ENCODE peak calls at places on chromosomes 3 and 15, in five cellular contexts. B is B cell, D is fibroblast of mammary gland, F is D721Med, E is fibroblast of the aortic adventitia. X is an unnamed sample.

GRCh38 chr3:60431599-60431958 is 819.7 kb downstream of the FHIT start:
- DNase-seq in B (no peak), D (peak; percentile 15), F (no peak), E (peak; percentile 23), X (peak; percentile 53)

GRCh38 chr3:96190024-96190616 is 624.3 kb upstream of the EPHA6 start:
- DNase-seq in B (no peak), D (no peak), F (no peak), E (no peak), X (no peak)

GRCh38 chr3:154176036-154176435 is 54.8 kb downstream of the ARHGEF26 start:
- DNase-seq in B (no peak), D (no peak), F (no peak), E (no peak), X (no peak)

GRCh38 chr3:74862501-74862900 is 248.0 kb upstream of the CNTN3 start:
- DNase-seq in B (no peak), D (peak; percentile 3), F (no peak), E (peak; percentile 0), X (peak; percentile 1)

GRCh38 chr15:40064231-40064894 is 25.4 kb upstream of the SRP14 start:
- DNase-seq in B (no peak), D (peak; percentile 40), F (no peak), E (no peak), X (peak; percentile 92)

GRCh38 chr3:43094381-43094780 is 11.5 kb downstream of the POMGNT2 start:
- DNase-seq in B (no peak), D (no peak), F (no peak), E (no peak), X (no peak)

GRCh38 chr3:197030379-197031314 is 1.0 kb upstream of the MELTF start:
- DNase-seq in B (peak; percentile 27), D (no peak), F (no peak), E (peak; percentile 16), X (no peak)

GRCh38 chr3:39453134-39453533 is 14.3 kb upstream of the MOBP start:
- DNase-seq in B (no peak), D (no peak), F (no peak), E (no peak), X (no peak)

GRCh38 chr3:18185624-18186023 is 239.5 kb downstream of the SATB1 start:
- DNase-seq in B (no peak), D (no peak), F (no peak), E (no peak), X (no peak)

GRCh38 chr3:10408680-10409079 is 87.8 kb upstream of the SEC13 start:
- DNase-seq in B (no peak), D (no peak), F (no peak), E (no peak), X (peak; percentile 15)

GRCh38 chr3:194271459-194272035 is 79.6 kb downstream of the CPN2 start:
- DNase-seq in B (no peak), D (peak; percentile 40), F (no peak), E (no peak), X (no peak)

GRCh38 chr3:194270627-194271458 is 80.3 kb downstream of the CPN2 start:
- DNase-seq in B (no peak), D (peak; percentile 77), F (no peak), E (no peak), X (peak; percentile 78)

GRCh38 chr3:194268659-194269487 is 82.3 kb downstream of the CPN2 start:
- DNase-seq in B (no peak), D (no peak), F (no peak), E (no peak), X (no peak)

GRCh38 chr3:194267744-194268658 is 83.1 kb downstream of the CPN2 start:
- DNase-seq in B (no peak), D (peak; percentile 97), F (no peak), E (peak; percentile 57), X (peak; percentile 16)

DNA sequence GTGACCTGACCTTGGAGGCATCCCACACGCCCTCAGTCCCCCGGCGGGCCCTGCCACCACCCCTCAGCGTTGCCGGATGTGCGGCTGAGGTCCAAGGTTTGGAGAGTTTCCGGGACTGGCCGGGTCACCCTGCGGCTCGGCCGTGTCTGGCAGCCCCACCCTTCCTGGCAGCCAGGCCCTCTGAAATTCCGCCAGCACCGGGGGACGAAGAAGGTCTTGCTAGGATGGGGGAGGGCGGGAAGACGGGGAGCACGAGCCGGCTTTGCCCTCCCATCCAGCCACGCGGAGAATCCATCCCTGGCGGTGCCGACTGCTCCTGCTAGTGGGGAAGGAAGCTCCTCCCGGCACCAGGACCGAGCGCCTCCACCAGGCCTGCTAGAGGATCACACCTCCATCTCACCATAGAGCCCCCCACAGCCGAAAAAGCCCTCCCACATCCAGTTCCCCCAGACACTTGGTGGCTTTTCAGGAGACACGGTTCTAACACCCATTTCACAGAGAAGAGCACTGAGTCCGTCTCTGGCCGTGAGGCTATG is 81.5 kb downstream of the CPN2 start:
- DNase-seq in B (no peak), D (peak; percentile 72), F (no peak), E (peak; percentile 66), X (peak; percentile 88)
- TF ChIP-seq CTCF in B (no peak), D (peak; percentile 41), F (no peak), E (peak; percentile 55), X (peak; percentile 78)

DNA sequence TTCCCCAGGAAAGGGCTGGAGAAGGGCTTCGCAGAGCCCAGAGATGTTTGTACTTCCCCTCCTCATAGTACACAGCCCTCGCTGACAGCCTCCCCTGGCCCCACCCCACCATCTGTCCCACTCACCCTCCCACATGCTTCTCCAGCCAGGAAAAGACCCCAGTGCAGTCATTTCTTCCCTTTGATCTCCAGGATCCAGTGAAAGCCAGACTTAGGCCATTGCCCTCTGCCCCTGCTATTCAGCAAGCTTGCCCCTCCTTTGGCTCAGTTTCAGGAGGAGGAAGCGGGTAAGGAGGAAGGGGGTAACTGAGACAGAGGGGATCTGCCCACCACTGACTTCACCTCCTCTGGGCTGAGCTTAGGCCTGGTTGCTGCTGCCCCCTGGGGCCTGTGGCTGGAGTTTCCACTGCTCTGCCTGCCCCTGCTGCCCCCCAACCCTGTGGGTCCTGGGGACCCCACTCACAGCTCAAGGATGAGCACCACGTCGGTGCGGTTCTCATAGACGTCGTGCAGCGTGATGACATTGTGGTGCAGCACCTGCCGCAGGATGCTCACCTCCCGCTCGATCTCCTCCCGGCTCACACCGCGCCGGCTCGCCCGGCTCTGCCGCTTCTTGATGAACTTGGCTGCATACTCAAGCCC is 63.1 kb downstream of the DAPK2 start:
- DNase-seq in B (no peak), D (no peak), F (no peak), E (no peak), X (no peak)
- TF ChIP-seq CTCF in B (no peak), D (peak; percentile 8), F (no peak), E (no peak), X (peak; percentile 59)

GRCh38 chr3:184129012-184129411 is 6.1 kb upstream of the EIF2B5 start:
- DNase-seq in B (no peak), D (peak; percentile 58), F (no peak), E (peak; percentile 62), X (peak; percentile 66)
- TF ChIP-seq CTCF in B (peak; percentile 12), D (peak; percentile 43), F (peak; percentile 28), E (peak; percentile 56), X (peak; percentile 70)

GRCh38 chr3:106823706-106824105 is 553.5 kb upstream of the CCDC54 start:
- DNase-seq in B (no peak), D (no peak), F (no peak), E (no peak), X (no peak)

GRCh38 chr3:106822204-106822603 is 555.0 kb upstream of the CCDC54 start:
- DNase-seq in B (no peak), D (no peak), F (no peak), E (no peak), X (no peak)

GRCh38 chr3:106826861-106827311 is 550.4 kb upstream of the CCDC54 start:
- DNase-seq in B (no peak), D (no peak), F (no peak), E (no peak), X (peak; percentile 76)

GRCh38 chr3:106825962-106826605 is 551.2 kb upstream of the CCDC54 start:
- DNase-seq in B (no peak), D (peak; percentile 67), F (no peak), E (peak; percentile 89), X (peak; percentile 76)

DNA sequence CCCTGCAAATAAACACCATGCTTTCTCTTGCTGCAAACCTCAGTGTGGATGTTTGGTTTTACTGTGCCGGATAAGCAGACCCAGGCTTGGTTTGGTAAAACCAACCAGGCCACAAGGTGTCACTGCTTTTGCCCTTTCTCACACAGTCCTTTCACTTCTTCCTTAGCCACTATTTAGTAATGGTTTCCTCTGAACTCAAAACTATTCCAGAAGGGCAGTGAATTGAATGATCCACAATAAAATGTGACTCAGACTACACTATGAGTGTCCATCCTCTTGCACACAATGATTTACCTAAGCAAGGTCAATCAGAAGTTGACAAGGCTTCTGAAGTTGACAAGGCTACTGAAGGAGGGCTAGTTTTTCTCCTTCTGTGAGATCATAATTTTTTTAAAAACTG is 552.4 kb upstream of the CCDC54 start:
- DNase-seq in B (no peak), D (peak; percentile 60), F (no peak), E (peak; percentile 76), X (peak; percentile 73)
- TF ChIP-seq CTCF in B (no peak), D (peak; percentile 43), F (no peak), E (peak; percentile 57), X (peak; percentile 59)